ENCODE peak calls at places on chromosome 7, in five cellular contexts. D is activated B cell treated with CpG ODN at 0.5 μM for 24 hours, F is EH, G is glomerular endothelial cell, V is A673. Q is an unnamed sample.
A peak's percentile ranks its signal among the peaks of the same experiment; 100 is the strongest.

GRCh38 chr7:158838238-158838637 is 8.9 kb upstream of the ESYT2 start:
- DNase-seq in D (no peak), F (no peak), G (no peak), V (no peak), Q (no peak)

GRCh38 chr7:128913856-128914565 is 3.5 kb upstream of the KCP start:
- DNase-seq in D (no peak), F (no peak), G (no peak), V (no peak), Q (no peak)

GRCh38 chr7:105707967-105708580 is 126.8 kb upstream of the EFCAB10 start:
- DNase-seq in D (no peak), F (peak; percentile 53), G (no peak), V (peak; percentile 42), Q (no peak)

GRCh38 chr7:3370068-3370704 is 69.1 kb downstream of the SDK1 start:
- DNase-seq in D (no peak), F (no peak), G (no peak), V (no peak), Q (no peak)

GRCh38 chr7:80611779-80612178 is 26.7 kb upstream of the CD36 start:
- DNase-seq in D (no peak), F (peak; percentile 86), G (no peak), V (peak; percentile 49), Q (no peak)

GRCh38 chr7:96899108-96899507 is 106.2 kb upstream of the DLX6 start:
- DNase-seq in D (no peak), F (no peak), G (no peak), V (no peak), Q (no peak)

GRCh38 chr7:4880218-4880617 is 3.3 kb downstream of the RADIL start:
- DNase-seq in D (no peak), F (no peak), G (no peak), V (no peak), Q (no peak)

GRCh38 chr7:147103224-147103623 is 986.6 kb downstream of the CNTNAP2 start:
- DNase-seq in D (no peak), F (no peak), G (no peak), V (no peak), Q (no peak)

GRCh38 chr7:21568762-21569161 is 25.9 kb downstream of the DNAH11 start:
- DNase-seq in D (no peak), F (peak; percentile 8), G (no peak), V (peak; percentile 27), Q (no peak)

GRCh38 chr7:1200045-1200444 is 32.6 kb upstream of the UNCX start:
- DNase-seq in D (no peak), F (peak; percentile 47), G (no peak), V (peak; percentile 66), Q (no peak)

GRCh38 chr7:104552102-104552501 is 223.7 kb downstream of the LHFPL3 start:
- DNase-seq in D (no peak), F (peak; percentile 36), G (no peak), V (peak; percentile 68), Q (peak; percentile 43)

GRCh38 chr7:108836246-108836645 is 266.6 kb downstream of the DNAJB9 start:
- DNase-seq in D (no peak), F (no peak), G (no peak), V (peak; percentile 60), Q (no peak)

GRCh38 chr7:97174308-97174707 is 56.8 kb downstream of the SDHAF3 start:
- DNase-seq in D (no peak), F (no peak), G (no peak), V (no peak), Q (no peak)

GRCh38 chr7:40498933-40499332 is 364.1 kb downstream of the SUGCT start:
- DNase-seq in D (no peak), F (no peak), G (no peak), V (no peak), Q (no peak)

GRCh38 chr7:101950450-101951119 is 133.2 kb downstream of the CUX1 start:
- DNase-seq in D (no peak), F (peak; percentile 69), G (peak; percentile 33), V (peak; percentile 52), Q (no peak)

GRCh38 chr7:157121184-157121715 is 17.5 kb upstream of the UBE3C start:
- DNase-seq in D (no peak), F (no peak), G (no peak), V (no peak), Q (no peak)

GRCh38 chr7:711967-712600 is 14.4 kb upstream of the DNAAF5 start:
- DNase-seq in D (no peak), F (no peak), G (no peak), V (no peak), Q (no peak)

GRCh38 chr7:27192546-27193334 is 7.2 kb downstream of the HOXA13 start:
- DNase-seq in D (peak; percentile 33), F (peak; percentile 90), G (no peak), V (no peak), Q (no peak)

GRCh38 chr7:39667354-39667923 is 44.1 kb downstream of the RALA start:
- DNase-seq in D (no peak), F (no peak), G (no peak), V (peak; percentile 21), Q (no peak)

GRCh38 chr7:129773328-129773731 is 161.8 kb downstream of the NRF1 start:
- DNase-seq in D (no peak), F (no peak), G (no peak), V (no peak), Q (no peak)

GRCh38 chr7:6725003-6725402 is 18.3 kb upstream of the ZNF12 start:
- DNase-seq in D (peak; percentile 43), F (no peak), G (no peak), V (no peak), Q (no peak)